ENCODE peak calls at places on chromosomes 5 and 9, in eight cellular contexts. One of them, this sample, is unnamed.

GRCh38 chr5:175872287-175873089 is 1.1 kb downstream of the CPLX2 start:
- DNase-seq in IMR-90: no peak
- DNase-seq in occipital lobe: no peak
- DNase-seq in MCF 10A: no peak
- DNase-seq in NCI-H2029: no peak
- DNase-seq in right atrium auricular region: no peak
- DNase-seq in CD4-positive, alpha-beta T cell: no peak
- DNase-seq in cerebellar cortex: no peak
- DNase-seq in this sample: no peak

GRCh38 chr9:99239341-99240055 is 17.4 kb downstream of the SEC61B start:
- DNase-seq in occipital lobe: no peak
- DNase-seq in IMR-90: peak
- DNase-seq in cerebellar cortex: no peak
- DNase-seq in right atrium auricular region: no peak
- DNase-seq in NCI-H2029: no peak
- DNase-seq in CD4-positive, alpha-beta T cell: no peak
- DNase-seq in MCF 10A: peak
- DNase-seq in this sample: no peak

GRCh38 chr5:1522601-1523479 is 920 bp downstream of the LPCAT1 start:
- DNase-seq in CD4-positive, alpha-beta T cell: no peak
- DNase-seq in IMR-90: no peak
- DNase-seq in cerebellar cortex: no peak
- DNase-seq in occipital lobe: no peak
- DNase-seq in right atrium auricular region: peak
- DNase-seq in NCI-H2029: no peak
- DNase-seq in MCF 10A: no peak
- DNase-seq in this sample: peak

GRCh38 chr5:71778678-71779276 is 59.7 kb downstream of the CARTPT start:
- DNase-seq in NCI-H2029: no peak
- DNase-seq in right atrium auricular region: no peak
- DNase-seq in MCF 10A: peak
- DNase-seq in IMR-90: peak
- DNase-seq in cerebellar cortex: peak
- DNase-seq in occipital lobe: no peak
- DNase-seq in CD4-positive, alpha-beta T cell: no peak
- DNase-seq in this sample: peak

GRCh38 chr5:7539571-7539970 is 143.6 kb downstream of the ADCY2 start:
- DNase-seq in MCF 10A: no peak
- DNase-seq in occipital lobe: no peak
- DNase-seq in right atrium auricular region: no peak
- DNase-seq in NCI-H2029: no peak
- DNase-seq in cerebellar cortex: no peak
- DNase-seq in IMR-90: no peak
- DNase-seq in CD4-positive, alpha-beta T cell: no peak
- DNase-seq in this sample: no peak

GRCh38 chr5:88761269-88761880 is 121.6 kb downstream of the MEF2C start:
- DNase-seq in NCI-H2029: no peak
- DNase-seq in IMR-90: peak
- DNase-seq in occipital lobe: no peak
- DNase-seq in MCF 10A: no peak
- DNase-seq in right atrium auricular region: no peak
- DNase-seq in CD4-positive, alpha-beta T cell: no peak
- DNase-seq in cerebellar cortex: no peak
- DNase-seq in this sample: no peak

GRCh38 chr9:81968026-81968425 is 20.5 kb upstream of the SPATA31D1 start:
- DNase-seq in occipital lobe: no peak
- DNase-seq in NCI-H2029: no peak
- DNase-seq in cerebellar cortex: peak
- DNase-seq in IMR-90: no peak
- DNase-seq in right atrium auricular region: no peak
- DNase-seq in CD4-positive, alpha-beta T cell: no peak
- DNase-seq in MCF 10A: no peak
- DNase-seq in this sample: no peak

GRCh38 chr5:181027452-181028031 is 12.5 kb upstream of the BTNL9 start:
- DNase-seq in occipital lobe: no peak
- DNase-seq in NCI-H2029: no peak
- DNase-seq in right atrium auricular region: no peak
- DNase-seq in IMR-90: no peak
- DNase-seq in MCF 10A: no peak
- DNase-seq in cerebellar cortex: no peak
- DNase-seq in CD4-positive, alpha-beta T cell: no peak
- DNase-seq in this sample: no peak

GRCh38 chr5:108461628-108462367 is 79.9 kb upstream of the FBXL17 start:
- DNase-seq in occipital lobe: no peak
- DNase-seq in right atrium auricular region: no peak
- DNase-seq in NCI-H2029: no peak
- DNase-seq in IMR-90: peak
- DNase-seq in cerebellar cortex: no peak
- DNase-seq in CD4-positive, alpha-beta T cell: no peak
- DNase-seq in MCF 10A: peak
- DNase-seq in this sample: no peak

GRCh38 chr9:100352201-100352726 is 478 bp downstream of the TEX10 start:
- DNase-seq in occipital lobe: peak
- DNase-seq in CD4-positive, alpha-beta T cell: no peak
- DNase-seq in right atrium auricular region: no peak
- DNase-seq in NCI-H2029: no peak
- DNase-seq in MCF 10A: peak
- DNase-seq in IMR-90: peak
- DNase-seq in cerebellar cortex: peak
- DNase-seq in this sample: no peak

GRCh38 chr9:22211588-22212360 is 202.7 kb upstream of the CDKN2B start:
- DNase-seq in IMR-90: peak
- DNase-seq in right atrium auricular region: no peak
- DNase-seq in NCI-H2029: no peak
- DNase-seq in CD4-positive, alpha-beta T cell: no peak
- DNase-seq in MCF 10A: peak
- DNase-seq in cerebellar cortex: no peak
- DNase-seq in occipital lobe: no peak
- DNase-seq in this sample: no peak

GRCh38 chr9:99873531-99873930 is 32.9 kb upstream of the STX17 start:
- DNase-seq in MCF 10A: peak
- DNase-seq in NCI-H2029: no peak
- DNase-seq in right atrium auricular region: no peak
- DNase-seq in IMR-90: peak
- DNase-seq in occipital lobe: no peak
- DNase-seq in CD4-positive, alpha-beta T cell: no peak
- DNase-seq in cerebellar cortex: no peak
- DNase-seq in this sample: no peak

GRCh38 chr5:88732181-88732633 is 150.8 kb downstream of the MEF2C start:
- DNase-seq in right atrium auricular region: peak
- DNase-seq in occipital lobe: peak
- DNase-seq in MCF 10A: no peak
- DNase-seq in cerebellar cortex: no peak
- DNase-seq in CD4-positive, alpha-beta T cell: no peak
- DNase-seq in NCI-H2029: no peak
- DNase-seq in IMR-90: no peak
- DNase-seq in this sample: no peak

GRCh38 chr5:109399092-109399759 is 10.5 kb downstream of the PJA2 start:
- DNase-seq in MCF 10A: no peak
- DNase-seq in right atrium auricular region: no peak
- DNase-seq in CD4-positive, alpha-beta T cell: no peak
- DNase-seq in occipital lobe: no peak
- DNase-seq in NCI-H2029: peak
- DNase-seq in cerebellar cortex: no peak
- DNase-seq in IMR-90: peak
- DNase-seq in this sample: no peak

This sample was measured in NCI-H1092.